ENCODE peak calls at places on chromosomes 3 and 15, in eight cellular contexts. U is Karpas-422, E is cardiac fibroblast, I is breast epithelium, K is left ventricle myocardium superior, F is G401, T is Panc1, N is epithelial cell of proximal tubule. Y is an unnamed sample.

GRCh38 chr3:43869491-43869890 is 178.8 kb downstream of the ABHD5 start:
- DNase-seq in F (no peak), T (no peak), U (no peak), N (no peak), I (no peak), K (no peak), E (no peak), Y (no peak)

GRCh38 chr3:56881035-56881575 is 79.4 kb upstream of the ARHGEF3 start:
- DNase-seq in I (no peak), U (no peak), K (no peak), N (no peak), E (no peak), F (no peak), T (no peak), Y (no peak)

GRCh38 chr3:150956376-150956775 is 16.2 kb downstream of the CLRN1 start:
- DNase-seq in F (no peak), U (no peak), K (no peak), E (peak; percentile 59), I (no peak), T (no peak), N (no peak), Y (peak; percentile 49)

GRCh38 chr15:64305261-64305660 is 50.7 kb downstream of the CSNK1G1 start:
- DNase-seq in K (no peak), U (no peak), N (no peak), F (no peak), T (no peak), E (peak; percentile 43), I (no peak), Y (no peak)

GRCh38 chr15:80247320-80247719 is 4.7 kb downstream of the CTXND1 start:
- DNase-seq in K (no peak), E (no peak), I (no peak), N (no peak), F (no peak), T (no peak), U (no peak), Y (no peak)

GRCh38 chr3:23203651-23204111 is 554 bp downstream of the UBE2E2 start:
- DNase-seq in T (no peak), F (peak; percentile 54), K (peak; percentile 53), E (no peak), N (no peak), U (peak; percentile 45), I (no peak), Y (no peak)

GRCh38 chr15:91706366-91707032 is 147.0 kb upstream of the SLCO3A1 start:
- DNase-seq in F (peak; percentile 54), U (peak; percentile 88), T (peak; percentile 12), N (peak; percentile 10), I (peak; percentile 68), E (peak; percentile 78), K (peak; percentile 68), Y (peak; percentile 41)

GRCh38 chr3:117651271-117651670 is 941.7 kb downstream of the TUSC7 start:
- DNase-seq in I (no peak), N (no peak), F (no peak), U (no peak), T (no peak), K (no peak), E (no peak), Y (no peak)

GRCh38 chr3:129428382-129429079 is at the start of gene EFCAB12:
- DNase-seq in K (peak; percentile 97), N (no peak), T (peak; percentile 76), I (peak; percentile 96), E (peak; percentile 94), F (peak; percentile 96), U (peak; percentile 97), Y (peak; percentile 65)

GRCh38 chr15:80031841-80032240 is 27.6 kb upstream of the ZFAND6 start:
- DNase-seq in F (no peak), N (no peak), T (no peak), U (no peak), K (peak; percentile 53), E (no peak), I (no peak), Y (no peak)

GRCh38 chr3:64023861-64024223 is 548 bp upstream of the PSMD6 start:
- DNase-seq in K (no peak), F (no peak), U (no peak), I (no peak), T (no peak), N (no peak), E (peak; percentile 27), Y (no peak)

GRCh38 chr3:42700366-42701288 is 2.0 kb downstream of the HHATL start:
- DNase-seq in E (no peak), U (no peak), T (no peak), F (no peak), N (no peak), I (peak; percentile 20), K (no peak), Y (no peak)

GRCh38 chr15:40338921-40339620 is 1.7 kb downstream of the CCDC9B start:
- DNase-seq in U (no peak), K (peak; percentile 61), I (no peak), F (no peak), T (no peak), E (peak; percentile 95), N (peak; percentile 45), Y (peak; percentile 82)

GRCh38 chr15:98889930-98890695 is 117.5 kb downstream of the PGPEP1L start:
- DNase-seq in T (no peak), N (no peak), F (no peak), U (no peak), E (peak; percentile 95), I (no peak), K (no peak), Y (peak; percentile 96)

GRCh38 chr15:67340630-67341029 is 86.0 kb downstream of the IQCH start:
- DNase-seq in E (no peak), U (no peak), N (no peak), I (no peak), K (no peak), T (no peak), F (no peak), Y (no peak)

GRCh38 chr3:120203621-120204020 is 81.4 kb downstream of the GPR156 start:
- DNase-seq in K (no peak), F (no peak), I (no peak), E (no peak), N (no peak), U (no peak), T (no peak), Y (no peak)

GRCh38 chr3:109050591-109051167 is 67.3 kb downstream of the MORC1 start:
- DNase-seq in F (no peak), T (no peak), N (no peak), U (peak; percentile 75), E (peak; percentile 39), K (no peak), I (no peak), Y (no peak)

GRCh38 chr3:122520861-122521260 is 6.1 kb upstream of the KPNA1 start:
- DNase-seq in N (no peak), U (no peak), K (no peak), F (no peak), E (no peak), T (no peak), I (no peak), Y (no peak)

GRCh38 chr3:10552631-10552943 is 47.2 kb upstream of the ATP2B2 start:
- DNase-seq in E (no peak), I (peak; percentile 31), U (no peak), K (no peak), F (peak; percentile 78), N (no peak), T (no peak), Y (no peak)

GRCh38 chr3:196219194-196219969 is 3.0 kb downstream of the SLC51A start:
- DNase-seq in U (peak; percentile 76), E (peak; percentile 94), I (no peak), F (peak; percentile 88), K (peak; percentile 64), N (no peak), T (no peak), Y (peak; percentile 66)

GRCh38 chr3:100245932-100246331 is 14.9 kb upstream of the TBC1D23 start:
- DNase-seq in F (no peak), U (no peak), E (peak; percentile 52), I (no peak), K (no peak), N (no peak), T (no peak), Y (no peak)

GRCh38 chr15:90087454-90088154 is 14.7 kb downstream of the IDH2 start:
- DNase-seq in K (no peak), N (no peak), U (peak; percentile 64), I (no peak), F (no peak), T (no peak), E (peak; percentile 39), Y (no peak)

GRCh38 chr3:101081446-101081845 is 88.2 kb upstream of the ABI3BP start:
- DNase-seq in F (no peak), K (no peak), N (no peak), U (no peak), E (no peak), T (no peak), I (no peak), Y (no peak)

GRCh38 chr3:1251282-1252060 is 158.6 kb downstream of the CNTN6 start:
- DNase-seq in K (no peak), F (peak; percentile 8), T (no peak), N (peak; percentile 52), I (no peak), E (peak; percentile 16), U (no peak), Y (peak; percentile 32)

GRCh38 chr3:72310028-72310987 is 525.4 kb upstream of the PROK2 start:
- DNase-seq in I (no peak), T (no peak), F (no peak), U (peak; percentile 83), E (peak; percentile 81), K (peak; percentile 50), N (no peak), Y (no peak)